ENCODE peak calls at places on chromosomes 4 and X, in ten cellular contexts. L is keratinocyte, U is endothelial cell, A is brain microvascular endothelial cell, E is sigmoid colon, I is cardiac muscle cell, G is foreskin fibroblast, C is upper lobe of right lung, J is ascending aorta, S is endodermal cell. K is an unnamed sample.

GRCh38 chrX:49059209-49060191 is 701 bp downstream of the CCDC120 start:
- DNase-seq in I (no peak), A (no peak), E (no peak), L (no peak), G (no peak), S (no peak), C (no peak), J (no peak), U (no peak), K (no peak)

GRCh38 chrX:149511081-149511480 is 6.0 kb upstream of the IDS start:
- DNase-seq in J (no peak), G (no peak), E (no peak), L (no peak), S (no peak), C (no peak), U (no peak), A (no peak), I (no peak), K (no peak)

GRCh38 chr4:1417522-1418390 is 11.5 kb upstream of the NKX1-1 start:
- DNase-seq in L (no peak), E (peak), U (peak), C (peak), G (no peak), I (no peak), A (no peak), J (peak), S (peak), K (no peak)

GRCh38 chr4:180542445-180543100 is 1700.6 kb upstream of the TENM3 start:
- DNase-seq in C (no peak), U (no peak), I (no peak), L (no peak), S (no peak), A (peak), G (no peak), E (no peak), J (no peak), K (no peak)

GRCh38 chr4:153684182-153685073 is at the start of gene TLR2:
- DNase-seq in S (peak), I (peak), G (no peak), J (peak), A (no peak), C (peak), E (peak), U (peak), L (no peak), K (peak)

GRCh38 chrX:50698944-50699343 is 115.0 kb downstream of the SHROOM4 start:
- DNase-seq in C (no peak), J (no peak), S (no peak), G (no peak), I (no peak), L (no peak), U (no peak), E (no peak), A (no peak), K (no peak)

GRCh38 chrX:18983711-18984380 is at the start of gene PHKA2:
- DNase-seq in G (peak), I (peak), U (peak), J (peak), E (peak), L (no peak), A (peak), S (peak), C (peak), K (peak)

GRCh38 chrX:49309401-49309981 is 6.0 kb downstream of the GAGE10 start:
- DNase-seq in L (no peak), U (no peak), J (no peak), S (peak), G (peak), A (peak), E (no peak), C (no peak), I (no peak), K (no peak)

GRCh38 chr4:158538176-158538575 is 16.5 kb downstream of the RXFP1 start:
- DNase-seq in A (peak), I (no peak), L (no peak), S (no peak), U (no peak), J (no peak), C (no peak), E (no peak), G (peak), K (no peak)

GRCh38 chrX:134797390-134797700 is 139.1 kb upstream of the PLAC1 start:
- DNase-seq in E (no peak), A (no peak), G (no peak), C (no peak), S (no peak), I (no peak), L (no peak), J (no peak), U (no peak), K (no peak)

GRCh38 chr4:77264826-77265225 is 107.8 kb downstream of the CCNG2 start:
- DNase-seq in U (no peak), C (no peak), S (no peak), I (no peak), J (no peak), G (no peak), A (no peak), E (no peak), L (peak), K (no peak)

GRCh38 chr4:150302553-150302952 is 224.3 kb downstream of the DCLK2 start:
- DNase-seq in L (peak), S (no peak), C (no peak), J (peak), U (no peak), E (peak), G (peak), A (peak), I (no peak), K (no peak)

GRCh38 chrX:132071260-132071659 is 48.2 kb downstream of the STK26 start:
- DNase-seq in J (no peak), C (no peak), S (no peak), U (no peak), I (peak), G (no peak), L (no peak), A (no peak), E (no peak), K (no peak)
- TF ChIP-seq CTCF in J (peak), C (peak), S (peak), U (peak), I (peak), G (peak), L (no peak), A (no peak), E (no peak), K (peak)

DNA sequence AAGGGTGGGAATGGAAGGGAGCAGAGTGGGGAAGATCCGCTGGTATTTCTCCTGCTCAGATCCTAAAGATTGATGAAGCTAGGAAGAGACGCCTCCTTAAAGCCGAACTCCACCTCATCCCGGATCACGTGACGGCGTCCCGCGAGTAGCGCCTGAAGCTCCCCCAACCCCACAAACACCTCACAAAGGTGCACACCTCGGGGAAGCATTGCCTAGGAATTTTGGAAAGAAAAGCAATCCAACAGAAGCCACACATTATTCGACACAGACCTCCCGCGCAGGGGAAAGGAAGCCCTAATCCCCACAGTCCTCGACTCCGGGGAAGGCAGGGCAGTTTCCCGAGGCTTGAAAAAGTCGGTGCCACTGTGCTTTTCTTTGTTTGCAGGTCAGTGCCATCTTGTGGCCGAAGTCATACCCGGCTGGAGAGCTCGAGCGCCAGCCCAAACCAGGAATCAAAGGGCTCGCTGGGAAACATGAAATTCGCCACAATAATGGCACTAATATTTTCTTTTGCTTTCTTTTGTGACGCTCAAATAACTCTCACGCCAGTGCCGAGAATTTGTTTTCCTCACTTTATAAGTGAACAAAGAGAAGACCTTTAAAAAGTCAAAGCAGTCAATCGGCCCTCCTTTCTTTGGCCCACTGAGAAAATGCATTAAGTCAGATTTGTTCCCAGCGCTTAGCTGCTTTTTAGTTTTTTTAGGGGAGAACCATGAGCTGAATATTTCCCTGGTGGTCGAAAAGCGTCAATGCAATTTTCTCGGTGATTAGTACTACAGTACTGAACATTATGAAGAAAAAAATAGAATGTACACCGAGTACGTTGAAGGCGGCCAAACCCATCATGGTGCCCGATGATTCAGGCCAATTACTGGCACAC is at the start of gene NPY1R:
- DNase-seq in J (peak), U (peak), A (peak), E (peak), C (peak), L (no peak), G (peak), I (peak), S (peak), K (peak)
- TF ChIP-seq CTCF in J (peak), U (peak), A (peak), E (peak), C (peak), L (peak), G (peak), I (peak), S (peak), K (peak)

GRCh38 chr4:6674500-6675149 is 19.1 kb upstream of the S100P start:
- DNase-seq in A (peak), I (peak), E (no peak), U (no peak), J (no peak), S (peak), G (no peak), C (no peak), L (no peak), K (no peak)
- TF ChIP-seq CTCF in A (peak), I (peak), E (peak), U (no peak), J (peak), S (peak), G (peak), C (peak), L (peak), K (peak)

GRCh38 chrX:10636337-10636736 is 16.0 kb upstream of the MID1 start:
- DNase-seq in I (peak), G (peak), E (no peak), J (no peak), C (no peak), L (no peak), U (peak), A (peak), S (peak), K (no peak)
- TF ChIP-seq CTCF in I (peak), G (peak), E (peak), J (peak), C (peak), L (peak), U (no peak), A (peak), S (peak), K (peak)

GRCh38 chrX:153649178-153649914 is 2.3 kb downstream of the DUSP9 start:
- DNase-seq in A (no peak), G (no peak), S (peak), J (peak), U (peak), L (no peak), C (peak), I (peak), E (peak), K (no peak)
- TF ChIP-seq CTCF in A (peak), G (no peak), S (peak), J (peak), U (no peak), L (peak), C (peak), I (peak), E (no peak), K (peak)

GRCh38 chrX:104250470-104250869 is 4.3 kb downstream of the ESX1 start:
- DNase-seq in E (no peak), L (no peak), C (no peak), G (no peak), J (no peak), I (no peak), U (no peak), S (no peak), A (no peak), K (no peak)

GRCh38 chrX:104254442-104255115 is at the start of gene ESX1:
- DNase-seq in C (no peak), E (no peak), U (peak), I (peak), S (peak), J (no peak), A (no peak), L (no peak), G (no peak), K (peak)

GRCh38 chrX:104255465-104255864 is 732 bp upstream of the ESX1 start:
- DNase-seq in C (no peak), I (no peak), J (no peak), U (no peak), A (no peak), S (no peak), G (no peak), L (no peak), E (no peak), K (no peak)

DNA sequence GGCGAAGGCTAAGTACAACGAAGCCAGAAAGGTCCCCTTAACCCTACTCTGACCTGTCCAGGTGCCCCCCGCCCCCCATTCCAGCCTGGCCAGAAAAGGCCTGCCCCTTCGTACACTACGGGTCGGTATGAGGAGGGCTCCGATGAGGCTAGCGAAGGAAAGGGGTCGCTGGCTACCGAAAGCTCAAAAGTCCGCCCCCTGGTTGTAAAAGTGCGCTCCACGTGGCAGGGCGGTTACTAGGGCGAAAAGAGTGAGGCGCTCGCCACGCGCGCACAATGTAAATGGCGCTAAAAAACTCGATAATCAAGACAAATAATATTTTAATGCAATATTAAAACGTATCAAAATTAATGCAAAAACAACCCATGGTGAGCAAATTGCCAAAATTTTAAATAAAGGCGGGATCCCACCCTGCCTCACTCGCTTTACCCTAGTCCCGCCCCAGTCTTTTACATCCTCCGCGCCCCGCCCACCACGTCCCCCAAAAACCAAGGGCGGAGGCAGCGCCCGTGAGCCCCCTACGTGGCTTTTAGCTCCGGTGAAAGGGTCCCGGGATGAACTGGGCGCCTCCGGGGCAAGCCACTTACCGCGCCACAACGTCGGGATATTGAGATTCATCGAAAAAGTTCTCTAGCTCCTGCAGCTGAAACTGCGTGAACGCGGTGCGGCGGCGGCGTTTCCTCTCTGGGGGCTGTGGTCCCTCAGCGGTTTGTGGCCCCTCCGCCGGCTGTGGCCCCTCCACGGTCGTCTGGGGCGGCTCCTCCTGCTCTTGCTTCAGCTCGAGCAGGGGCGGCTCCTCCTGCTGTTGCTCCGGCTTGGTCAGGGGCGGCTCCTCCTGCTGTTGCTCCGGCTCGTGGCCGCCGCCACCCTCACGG is 929 bp downstream of the ESX1 start:
- DNase-seq in S (peak), E (no peak), G (no peak), U (peak), J (no peak), C (no peak), A (no peak), L (no peak), I (peak), K (peak)
- TF ChIP-seq CTCF in S (peak), E (no peak), G (no peak), U (no peak), J (no peak), C (no peak), A (peak), L (no peak), I (peak), K (peak)

DNA sequence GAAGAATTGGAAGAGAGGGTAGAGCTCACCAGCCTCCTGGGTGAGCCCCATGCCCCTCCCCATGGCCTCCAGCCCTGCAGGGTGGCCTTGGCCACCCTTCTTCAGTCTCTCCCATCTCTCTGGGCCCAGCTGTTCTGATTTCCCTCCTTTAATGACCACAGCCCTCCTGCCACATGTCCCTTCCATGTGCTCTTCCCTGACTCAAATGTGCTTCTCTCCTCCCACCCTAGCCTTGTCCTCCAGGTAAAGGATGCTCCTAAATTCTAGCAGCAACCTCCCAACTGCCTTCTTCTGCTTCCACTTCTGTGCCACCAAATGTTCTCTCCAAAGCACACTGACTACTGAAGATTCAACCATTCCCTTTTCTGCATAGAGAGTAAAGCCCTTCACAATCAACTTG is 83.0 kb downstream of the ADRA2C start:
- DNase-seq in G (no peak), C (no peak), J (no peak), E (no peak), S (no peak), I (no peak), L (no peak), A (no peak), U (no peak), K (no peak)
- TF ChIP-seq CTCF in G (no peak), C (no peak), J (no peak), E (no peak), S (no peak), I (no peak), L (no peak), A (no peak), U (no peak), K (no peak)

GRCh38 chrX:38627683-38628082 is 66.3 kb downstream of the TSPAN7 start:
- DNase-seq in L (peak), E (no peak), G (peak), A (peak), C (no peak), U (peak), I (no peak), S (peak), J (no peak), K (no peak)
- TF ChIP-seq CTCF in L (peak), E (no peak), G (peak), A (peak), C (peak), U (peak), I (peak), S (peak), J (peak), K (peak)

GRCh38 chr4:114398386-114398785 is 200.2 kb upstream of the UGT8 start:
- DNase-seq in I (no peak), L (no peak), C (no peak), E (no peak), J (no peak), U (no peak), S (no peak), A (no peak), G (no peak), K (no peak)
- TF ChIP-seq CTCF in I (no peak), L (no peak), C (no peak), E (no peak), J (no peak), U (no peak), S (no peak), A (no peak), G (no peak), K (no peak)

GRCh38 chr4:99457676-99458075 is 22.5 kb upstream of the ADH7 start:
- DNase-seq in C (no peak), G (no peak), U (no peak), A (no peak), L (no peak), E (no peak), S (no peak), J (no peak), I (no peak), K (no peak)

GRCh38 chr4:99458911-99459447 is 23.8 kb upstream of the ADH7 start:
- DNase-seq in G (no peak), U (no peak), I (no peak), S (no peak), E (no peak), J (no peak), L (peak), C (no peak), A (no peak), K (no peak)

GRCh38 chr4:99459546-99460042 is 24.5 kb upstream of the ADH7 start:
- DNase-seq in S (no peak), G (no peak), C (no peak), A (no peak), L (no peak), I (no peak), J (no peak), U (no peak), E (no peak), K (no peak)

GRCh38 chr4:99461623-99462401 is 26.7 kb upstream of the ADH7 start:
- DNase-seq in L (no peak), C (no peak), S (no peak), U (no peak), A (no peak), E (no peak), G (no peak), J (no peak), I (no peak), K (no peak)

GRCh38 chr4:99457270-99457669 is 22.1 kb upstream of the ADH7 start:
- DNase-seq in C (no peak), A (no peak), L (no peak), J (no peak), U (no peak), E (no peak), S (no peak), I (peak), G (no peak), K (no peak)
- TF ChIP-seq CTCF in C (no peak), A (no peak), L (peak), J (no peak), U (no peak), E (no peak), S (no peak), I (peak), G (peak), K (no peak)

K was measured in neural crest cell.